ENCODE peak calls at places on chromosomes 1 and 21, in six cellular contexts. L is tibial artery; M is sigmoid colon; B is mucosa of descending colon; K is CD8-positive, alpha-beta memory T cell; H is aorta. A is an unnamed sample.

GRCh38 chr1:176826265-176826664 is 338.2 kb downstream of the ASTN1 start:
- DNase-seq in L (no peak), M (no peak), B (no peak), K (no peak), H (no peak), A (no peak)

GRCh38 chr21:45333583-45334121 is 46.0 kb upstream of the POFUT2 start:
- DNase-seq in L (no peak), M (peak; percentile 62), B (no peak), K (no peak), H (peak; percentile 61), A (no peak)

GRCh38 chr1:215146252-215146975 is 63.9 kb downstream of the KCNK2 start:
- DNase-seq in L (no peak), M (no peak), B (peak; percentile 29), K (no peak), H (no peak), A (no peak)

GRCh38 chr1:172286629-172287076 is 133.8 kb upstream of the C1orf105 start:
- DNase-seq in L (peak; percentile 61), M (peak; percentile 75), B (no peak), K (no peak), H (no peak), A (no peak)

GRCh38 chr1:10979483-10979920 is 33.0 kb upstream of the TARDBP start:
- DNase-seq in L (peak; percentile 65), M (peak; percentile 82), B (no peak), K (no peak), H (no peak), A (no peak)

GRCh38 chr1:19689131-19689757 is 24.6 kb downstream of the HTR6 start:
- DNase-seq in L (no peak), M (no peak), B (no peak), K (no peak), H (no peak), A (no peak)

GRCh38 chr1:159921251-159921650 is 4.1 kb downstream of the TAGLN2 start:
- DNase-seq in L (no peak), M (no peak), B (peak; percentile 4), K (no peak), H (no peak), A (no peak)

GRCh38 chr1:27137022-27137542 is 17.8 kb downstream of the SLC9A1 start:
- DNase-seq in L (peak; percentile 69), M (peak; percentile 76), B (peak; percentile 67), K (peak; percentile 66), H (no peak), A (peak; percentile 44)

GRCh38 chr1:227729144-227729880 is 5.8 kb downstream of the JMJD4 start:
- DNase-seq in L (no peak), M (no peak), B (peak; percentile 55), K (no peak), H (peak; percentile 70), A (no peak)

GRCh38 chr1:65725064-65725463 is 67.6 kb upstream of the PDE4B start:
- DNase-seq in L (no peak), M (no peak), B (no peak), K (no peak), H (no peak), A (no peak)

GRCh38 chr21:34558166-34558565 is 46.2 kb upstream of the KCNE1 start:
- DNase-seq in L (no peak), M (no peak), B (no peak), K (no peak), H (no peak), A (no peak)

GRCh38 chr1:97738270-97738669 is 182.6 kb downstream of the DPYD start:
- DNase-seq in L (no peak), M (no peak), B (no peak), K (no peak), H (no peak), A (no peak)

GRCh38 chr1:203175237-203176181 is at the start of gene MYBPH:
- DNase-seq in L (peak; percentile 62), M (peak; percentile 75), B (no peak), K (no peak), H (peak; percentile 72), A (no peak)

GRCh38 chr1:111732718-111733117 is 6.5 kb downstream of the INKA2 start:
- DNase-seq in L (no peak), M (no peak), B (no peak), K (no peak), H (no peak), A (no peak)

GRCh38 chr1:20689645-20690056 is 28.2 kb downstream of the KIF17 start:
- DNase-seq in L (no peak), M (no peak), B (no peak), K (no peak), H (no peak), A (no peak)

GRCh38 chr1:19287436-19288185 is 959 bp downstream of the AKR7A3 start:
- DNase-seq in L (no peak), M (peak; percentile 50), B (peak; percentile 84), K (no peak), H (no peak), A (no peak)

GRCh38 chr1:224865510-224865909 is 64.0 kb upstream of the DNAH14 start:
- DNase-seq in L (no peak), M (no peak), B (no peak), K (no peak), H (no peak), A (no peak)

GRCh38 chr1:2109581-2110021 is 59.4 kb downstream of the PRKCZ start:
- DNase-seq in L (no peak), M (no peak), B (peak; percentile 11), K (no peak), H (peak; percentile 65), A (peak; percentile 6)

GRCh38 chr1:30474818-30475200 is 248.6 kb downstream of the MATN1 start:
- DNase-seq in L (peak; percentile 4), M (no peak), B (no peak), K (no peak), H (no peak), A (no peak)

GRCh38 chr1:185694081-185694480 is 40.1 kb upstream of the HMCN1 start:
- DNase-seq in L (no peak), M (no peak), B (no peak), K (no peak), H (no peak), A (no peak)

GRCh38 chr1:152479792-152480595 is 30.6 kb upstream of the LCE5A start:
- DNase-seq in L (no peak), M (no peak), B (peak; percentile 43), K (peak; percentile 48), H (no peak), A (peak; percentile 45)

DNA sequence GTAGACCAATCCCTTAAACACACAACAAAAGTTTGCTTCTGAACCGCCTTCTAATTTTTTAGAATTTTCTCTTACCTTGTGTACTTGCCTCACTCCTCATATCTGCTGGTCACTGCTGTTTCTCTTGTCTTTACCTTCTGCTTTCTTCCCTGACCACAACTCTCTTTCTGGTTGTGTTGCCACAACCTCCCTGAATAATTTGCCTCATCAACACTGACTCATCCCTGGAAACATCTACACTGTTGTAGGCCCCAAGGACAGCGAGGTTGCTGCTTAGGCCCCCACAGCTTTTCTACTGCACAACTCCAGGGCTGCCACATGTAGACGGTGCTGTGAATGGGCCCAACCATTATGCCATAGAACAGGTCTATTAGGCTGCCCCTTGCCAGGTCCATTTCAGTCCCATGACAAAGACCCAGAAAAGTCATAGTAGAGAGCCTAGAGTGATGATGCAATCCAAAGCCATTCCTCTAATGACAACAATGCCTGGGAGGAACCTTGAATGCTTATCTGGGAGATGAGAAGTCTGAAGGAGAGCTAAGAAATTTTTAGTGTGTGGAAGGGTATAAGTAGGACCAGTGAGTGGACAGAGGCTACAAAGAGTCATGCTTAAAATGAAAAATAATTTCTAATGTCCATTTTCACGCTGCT is 36.6 kb upstream of the LCE5A start:
- DNase-seq in L (no peak), M (no peak), B (no peak), K (no peak), H (no peak), A (no peak)
- H3K9me3 ChIP-seq in L (peaks cover 18% of the 10 kb centered on the region), M (no peaks in the 10 kb centered on the region), B (peaks cover 14% of the 10 kb centered on the region), K (no peaks in the 10 kb centered on the region), H (peaks cover 3% of the 10 kb centered on the region), A (no peaks in the 10 kb centered on the region)

GRCh38 chr1:151905070-151905442 is 4.3 kb downstream of the THEM4 start:
- DNase-seq in L (no peak), M (no peak), B (no peak), K (peak; percentile 23), H (no peak), A (peak; percentile 39)

GRCh38 chr1:151907363-151908139 is 1.8 kb downstream of the THEM4 start:
- DNase-seq in L (no peak), M (no peak), B (no peak), K (no peak), H (no peak), A (no peak)

GRCh38 chr1:151909167-151910149 is at the start of gene THEM4:
- DNase-seq in L (peak; percentile 97), M (peak; percentile 98), B (peak; percentile 99), K (peak; percentile 77), H (peak; percentile 99), A (peak; percentile 72)

GRCh38 chr1:151912973-151913372 is 3.7 kb upstream of the THEM4 start:
- DNase-seq in L (no peak), M (no peak), B (no peak), K (no peak), H (no peak), A (no peak)

DNA sequence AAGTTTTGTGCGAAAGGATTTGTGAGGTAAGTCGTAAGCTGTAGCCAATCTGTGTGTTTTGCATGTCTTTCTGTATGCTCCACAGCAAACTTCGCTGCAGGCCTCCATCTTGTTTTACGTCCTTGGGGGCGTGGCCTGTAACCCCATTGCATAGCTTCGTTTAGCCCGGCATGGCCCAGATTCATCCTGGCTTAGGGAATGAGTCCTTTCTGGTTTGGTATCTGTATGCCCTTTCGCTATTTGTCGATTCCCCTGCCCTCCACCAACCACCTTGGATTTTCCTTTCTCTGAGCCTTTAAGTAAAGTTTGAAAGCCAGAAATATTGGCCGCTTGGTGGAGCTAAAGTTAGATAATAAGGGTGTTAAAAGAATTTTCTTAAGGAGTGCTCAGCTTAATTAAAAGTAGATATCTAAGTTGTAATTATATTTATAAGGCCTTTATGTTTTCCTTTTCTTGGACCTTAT is 1.1 kb downstream of the THEM4 start:
- DNase-seq in L (no peak), M (no peak), B (no peak), K (no peak), H (no peak), A (no peak)
- H3K9me3 ChIP-seq in L (no peaks in the 10 kb centered on the region), M (no peaks in the 10 kb centered on the region), B (peaks cover 22% of the 10 kb centered on the region), K (no peaks in the 10 kb centered on the region), H (no peaks in the 10 kb centered on the region), A (peaks cover 5% of the 10 kb centered on the region)

DNA sequence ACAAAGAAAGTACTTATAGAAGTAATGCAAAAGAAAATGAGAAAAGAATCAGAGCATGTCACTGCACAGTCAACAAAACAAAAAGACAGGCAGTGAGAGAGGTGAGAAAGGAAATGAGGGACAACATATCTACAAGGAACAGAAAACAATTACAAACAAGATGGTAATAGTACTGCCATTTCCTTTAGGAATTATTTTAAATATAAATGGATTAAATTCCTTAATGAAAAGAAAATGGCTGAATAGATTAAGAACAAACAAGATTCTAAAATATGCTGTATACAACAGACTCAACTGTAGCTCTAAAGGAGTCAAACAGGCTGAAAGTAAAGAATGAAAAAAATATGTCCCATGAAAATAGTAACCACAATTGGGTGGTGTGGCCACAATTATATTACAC is 22.1 kb upstream of the ZNF124 start:
- DNase-seq in L (no peak), M (no peak), B (no peak), K (no peak), H (no peak), A (no peak)
- H3K9me3 ChIP-seq in L (peaks cover 17% of the 10 kb centered on the region), M (peaks cover 13% of the 10 kb centered on the region), B (peaks cover 55% of the 10 kb centered on the region), K (peaks cover 26% of the 10 kb centered on the region), H (no peaks in the 10 kb centered on the region), A (peaks cover 18% of the 10 kb centered on the region)

GRCh38 chr1:152427458-152427857 is 13.4 kb upstream of the CRNN start:
- DNase-seq in L (no peak), M (no peak), B (no peak), K (no peak), H (no peak), A (no peak)
- H3K9me3 ChIP-seq in L (no peaks in the 10 kb centered on the region), M (peaks cover 6% of the 10 kb centered on the region), B (peaks cover 8% of the 10 kb centered on the region), K (no peaks in the 10 kb centered on the region), H (peaks cover 7% of the 10 kb centered on the region), A (no peaks in the 10 kb centered on the region)

GRCh38 chr1:116125761-116126160 is 14.6 kb downstream of the MAB21L3 start:
- DNase-seq in L (no peak), M (no peak), B (peak; percentile 80), K (no peak), H (no peak), A (no peak)
- H3K9me3 ChIP-seq in L (no peaks in the 10 kb centered on the region), M (no peaks in the 10 kb centered on the region), B (no peaks in the 10 kb centered on the region), K (no peaks in the 10 kb centered on the region), H (no peaks in the 10 kb centered on the region), A (no peaks in the 10 kb centered on the region)

A was measured in T-helper 17 cell.